ENCODE peak calls at places on chromosomes 6 and 20, in ten cellular contexts. One of them, this sample, is unnamed.

GRCh38 chr6:37039958-37040357 is 34.5 kb downstream of the FGD2 start:
- DNase-seq in AG08395: no peak
- DNase-seq in globus pallidus: no peak
- DNase-seq in ureter: no peak
- DNase-seq in islet precursor cell: no peak
- DNase-seq in hippocampal formation: no peak
- DNase-seq in activated CD8-positive, alpha-beta memory T cell treated with anti-CD3 and anti-CD28 coated beads, Interleukin-2, amount 50 U/mL, for 4 hours: no peak
- DNase-seq in endothelial cell: no peak
- DNase-seq in cerebellar cortex: no peak
- DNase-seq in posterior cingulate gyrus: peak; percentile 18
- DNase-seq in this sample: no peak

GRCh38 chr6:37502703-37503485 is 3.2 kb upstream of the CCDC167 start:
- DNase-seq in AG08395: no peak
- DNase-seq in globus pallidus: no peak
- DNase-seq in ureter: no peak
- DNase-seq in islet precursor cell: no peak
- DNase-seq in hippocampal formation: no peak
- DNase-seq in activated CD8-positive, alpha-beta memory T cell treated with anti-CD3 and anti-CD28 coated beads, Interleukin-2, amount 50 U/mL, for 4 hours: no peak
- DNase-seq in endothelial cell: no peak
- DNase-seq in cerebellar cortex: no peak
- DNase-seq in posterior cingulate gyrus: peak; percentile 1
- DNase-seq in this sample: no peak

GRCh38 chr20:48041078-48041780 is 255.9 kb upstream of the SULF2 start:
- DNase-seq in AG08395: no peak
- DNase-seq in globus pallidus: no peak
- DNase-seq in ureter: no peak
- DNase-seq in islet precursor cell: no peak
- DNase-seq in hippocampal formation: no peak
- DNase-seq in activated CD8-positive, alpha-beta memory T cell treated with anti-CD3 and anti-CD28 coated beads, Interleukin-2, amount 50 U/mL, for 4 hours: no peak
- DNase-seq in endothelial cell: no peak
- DNase-seq in cerebellar cortex: no peak
- DNase-seq in posterior cingulate gyrus: no peak
- DNase-seq in this sample: no peak

GRCh38 chr6:43396408-43397149 is 27.1 kb upstream of the ZNF318 start:
- DNase-seq in AG08395: no peak
- DNase-seq in globus pallidus: no peak
- DNase-seq in ureter: peak; percentile 53
- DNase-seq in islet precursor cell: peak; percentile 75
- DNase-seq in hippocampal formation: no peak
- DNase-seq in activated CD8-positive, alpha-beta memory T cell treated with anti-CD3 and anti-CD28 coated beads, Interleukin-2, amount 50 U/mL, for 4 hours: no peak
- DNase-seq in endothelial cell: no peak
- DNase-seq in cerebellar cortex: no peak
- DNase-seq in posterior cingulate gyrus: no peak
- DNase-seq in this sample: peak; percentile 57

GRCh38 chr20:36881888-36882287 is 6.0 kb downstream of the TLDC2 start:
- DNase-seq in AG08395: no peak
- DNase-seq in globus pallidus: no peak
- DNase-seq in ureter: no peak
- DNase-seq in islet precursor cell: peak; percentile 70
- DNase-seq in hippocampal formation: no peak
- DNase-seq in activated CD8-positive, alpha-beta memory T cell treated with anti-CD3 and anti-CD28 coated beads, Interleukin-2, amount 50 U/mL, for 4 hours: no peak
- DNase-seq in endothelial cell: no peak
- DNase-seq in cerebellar cortex: no peak
- DNase-seq in posterior cingulate gyrus: no peak
- DNase-seq in this sample: no peak

GRCh38 chr20:32792316-32792715 is 27.4 kb upstream of the MAPRE1 start:
- DNase-seq in AG08395: no peak
- DNase-seq in globus pallidus: peak; percentile 19
- DNase-seq in ureter: no peak
- DNase-seq in islet precursor cell: peak; percentile 94
- DNase-seq in hippocampal formation: no peak
- DNase-seq in activated CD8-positive, alpha-beta memory T cell treated with anti-CD3 and anti-CD28 coated beads, Interleukin-2, amount 50 U/mL, for 4 hours: peak; percentile 31
- DNase-seq in endothelial cell: no peak
- DNase-seq in cerebellar cortex: no peak
- DNase-seq in posterior cingulate gyrus: no peak
- DNase-seq in this sample: no peak

GRCh38 chr6:15342114-15342513 is 96.2 kb downstream of the JARID2 start:
- DNase-seq in AG08395: no peak
- DNase-seq in globus pallidus: no peak
- DNase-seq in ureter: no peak
- DNase-seq in islet precursor cell: no peak
- DNase-seq in hippocampal formation: no peak
- DNase-seq in activated CD8-positive, alpha-beta memory T cell treated with anti-CD3 and anti-CD28 coated beads, Interleukin-2, amount 50 U/mL, for 4 hours: no peak
- DNase-seq in endothelial cell: no peak
- DNase-seq in cerebellar cortex: no peak
- DNase-seq in posterior cingulate gyrus: no peak
- DNase-seq in this sample: no peak

GRCh38 chr6:106757267-106757666 is 127.9 kb downstream of the QRSL1 start:
- DNase-seq in AG08395: no peak
- DNase-seq in globus pallidus: no peak
- DNase-seq in ureter: no peak
- DNase-seq in islet precursor cell: no peak
- DNase-seq in hippocampal formation: no peak
- DNase-seq in activated CD8-positive, alpha-beta memory T cell treated with anti-CD3 and anti-CD28 coated beads, Interleukin-2, amount 50 U/mL, for 4 hours: no peak
- DNase-seq in endothelial cell: no peak
- DNase-seq in cerebellar cortex: no peak
- DNase-seq in posterior cingulate gyrus: no peak
- DNase-seq in this sample: no peak

GRCh38 chr20:41222703-41223102 is 85.4 kb downstream of the PLCG1 start:
- DNase-seq in AG08395: no peak
- DNase-seq in globus pallidus: no peak
- DNase-seq in ureter: no peak
- DNase-seq in islet precursor cell: no peak
- DNase-seq in hippocampal formation: peak; percentile 69
- DNase-seq in activated CD8-positive, alpha-beta memory T cell treated with anti-CD3 and anti-CD28 coated beads, Interleukin-2, amount 50 U/mL, for 4 hours: no peak
- DNase-seq in endothelial cell: no peak
- DNase-seq in cerebellar cortex: no peak
- DNase-seq in posterior cingulate gyrus: no peak
- DNase-seq in this sample: no peak

GRCh38 chr6:2665169-2666070 is 85.3 kb downstream of the MYLK4 start:
- DNase-seq in AG08395: no peak
- DNase-seq in globus pallidus: no peak
- DNase-seq in ureter: no peak
- DNase-seq in islet precursor cell: no peak
- DNase-seq in hippocampal formation: no peak
- DNase-seq in activated CD8-positive, alpha-beta memory T cell treated with anti-CD3 and anti-CD28 coated beads, Interleukin-2, amount 50 U/mL, for 4 hours: no peak
- DNase-seq in endothelial cell: no peak
- DNase-seq in cerebellar cortex: no peak
- DNase-seq in posterior cingulate gyrus: no peak
- DNase-seq in this sample: no peak

GRCh38 chr6:33313105-33313708 is 671 bp downstream of the TAPBP start:
- DNase-seq in AG08395: peak; percentile 27
- DNase-seq in globus pallidus: peak; percentile 42
- DNase-seq in ureter: no peak
- DNase-seq in islet precursor cell: peak; percentile 81
- DNase-seq in hippocampal formation: no peak
- DNase-seq in activated CD8-positive, alpha-beta memory T cell treated with anti-CD3 and anti-CD28 coated beads, Interleukin-2, amount 50 U/mL, for 4 hours: peak; percentile 64
- DNase-seq in endothelial cell: peak; percentile 45
- DNase-seq in cerebellar cortex: peak; percentile 32
- DNase-seq in posterior cingulate gyrus: peak; percentile 88
- DNase-seq in this sample: peak; percentile 80

GRCh38 chr6:137105375-137105774 is 60.6 kb upstream of the IL20RA start:
- DNase-seq in AG08395: no peak
- DNase-seq in globus pallidus: no peak
- DNase-seq in ureter: no peak
- DNase-seq in islet precursor cell: no peak
- DNase-seq in hippocampal formation: no peak
- DNase-seq in activated CD8-positive, alpha-beta memory T cell treated with anti-CD3 and anti-CD28 coated beads, Interleukin-2, amount 50 U/mL, for 4 hours: no peak
- DNase-seq in endothelial cell: no peak
- DNase-seq in cerebellar cortex: peak; percentile 2
- DNase-seq in posterior cingulate gyrus: no peak
- DNase-seq in this sample: peak; percentile 34

GRCh38 chr20:3088031-3088430 is 3.5 kb upstream of the AVP start:
- DNase-seq in AG08395: no peak
- DNase-seq in globus pallidus: no peak
- DNase-seq in ureter: no peak
- DNase-seq in islet precursor cell: no peak
- DNase-seq in hippocampal formation: no peak
- DNase-seq in activated CD8-positive, alpha-beta memory T cell treated with anti-CD3 and anti-CD28 coated beads, Interleukin-2, amount 50 U/mL, for 4 hours: no peak
- DNase-seq in endothelial cell: no peak
- DNase-seq in cerebellar cortex: no peak
- DNase-seq in posterior cingulate gyrus: no peak
- DNase-seq in this sample: no peak

GRCh38 chr6:48141975-48142374 is 31.0 kb upstream of the PTCHD4 start:
- DNase-seq in AG08395: no peak
- DNase-seq in globus pallidus: no peak
- DNase-seq in ureter: no peak
- DNase-seq in islet precursor cell: no peak
- DNase-seq in hippocampal formation: no peak
- DNase-seq in activated CD8-positive, alpha-beta memory T cell treated with anti-CD3 and anti-CD28 coated beads, Interleukin-2, amount 50 U/mL, for 4 hours: no peak
- DNase-seq in endothelial cell: no peak
- DNase-seq in cerebellar cortex: no peak
- DNase-seq in posterior cingulate gyrus: no peak
- DNase-seq in this sample: no peak

GRCh38 chr6:37308084-37308817 is 45.5 kb upstream of the RNF8 start:
- DNase-seq in AG08395: no peak
- DNase-seq in globus pallidus: no peak
- DNase-seq in ureter: no peak
- DNase-seq in islet precursor cell: no peak
- DNase-seq in hippocampal formation: no peak
- DNase-seq in activated CD8-positive, alpha-beta memory T cell treated with anti-CD3 and anti-CD28 coated beads, Interleukin-2, amount 50 U/mL, for 4 hours: no peak
- DNase-seq in endothelial cell: no peak
- DNase-seq in cerebellar cortex: no peak
- DNase-seq in posterior cingulate gyrus: no peak
- DNase-seq in this sample: no peak

GRCh38 chr6:19866900-19867627 is 29.9 kb downstream of the ID4 start:
- DNase-seq in AG08395: peak; percentile 62
- DNase-seq in globus pallidus: no peak
- DNase-seq in ureter: no peak
- DNase-seq in islet precursor cell: no peak
- DNase-seq in hippocampal formation: no peak
- DNase-seq in activated CD8-positive, alpha-beta memory T cell treated with anti-CD3 and anti-CD28 coated beads, Interleukin-2, amount 50 U/mL, for 4 hours: no peak
- DNase-seq in endothelial cell: no peak
- DNase-seq in cerebellar cortex: no peak
- DNase-seq in posterior cingulate gyrus: no peak
- DNase-seq in this sample: no peak

GRCh38 chr6:148175511-148176188 is 167.0 kb upstream of the SASH1 start:
- DNase-seq in AG08395: no peak
- DNase-seq in globus pallidus: no peak
- DNase-seq in ureter: no peak
- DNase-seq in islet precursor cell: no peak
- DNase-seq in hippocampal formation: no peak
- DNase-seq in activated CD8-positive, alpha-beta memory T cell treated with anti-CD3 and anti-CD28 coated beads, Interleukin-2, amount 50 U/mL, for 4 hours: no peak
- DNase-seq in endothelial cell: no peak
- DNase-seq in cerebellar cortex: no peak
- DNase-seq in posterior cingulate gyrus: no peak
- DNase-seq in this sample: no peak

GRCh38 chr6:75946146-75946831 is 126.2 kb downstream of the IMPG1 start:
- DNase-seq in AG08395: no peak
- DNase-seq in globus pallidus: no peak
- DNase-seq in ureter: no peak
- DNase-seq in islet precursor cell: peak; percentile 62
- DNase-seq in hippocampal formation: no peak
- DNase-seq in activated CD8-positive, alpha-beta memory T cell treated with anti-CD3 and anti-CD28 coated beads, Interleukin-2, amount 50 U/mL, for 4 hours: no peak
- DNase-seq in endothelial cell: no peak
- DNase-seq in cerebellar cortex: no peak
- DNase-seq in posterior cingulate gyrus: no peak
- DNase-seq in this sample: peak; percentile 82

GRCh38 chr6:99613705-99614429 is 7.2 kb downstream of the PRDM13 start:
- DNase-seq in AG08395: no peak
- DNase-seq in globus pallidus: no peak
- DNase-seq in ureter: no peak
- DNase-seq in islet precursor cell: peak; percentile 64
- DNase-seq in hippocampal formation: no peak
- DNase-seq in activated CD8-positive, alpha-beta memory T cell treated with anti-CD3 and anti-CD28 coated beads, Interleukin-2, amount 50 U/mL, for 4 hours: peak; percentile 41
- DNase-seq in endothelial cell: no peak
- DNase-seq in cerebellar cortex: no peak
- DNase-seq in posterior cingulate gyrus: no peak
- DNase-seq in this sample: peak; percentile 63

GRCh38 chr6:154732824-154733609 is at the start of gene SCAF8:
- DNase-seq in AG08395: peak; percentile 82
- DNase-seq in globus pallidus: peak; percentile 84
- DNase-seq in ureter: peak; percentile 80
- DNase-seq in islet precursor cell: peak; percentile 83
- DNase-seq in hippocampal formation: peak; percentile 88
- DNase-seq in activated CD8-positive, alpha-beta memory T cell treated with anti-CD3 and anti-CD28 coated beads, Interleukin-2, amount 50 U/mL, for 4 hours: peak; percentile 85
- DNase-seq in endothelial cell: peak; percentile 90
- DNase-seq in cerebellar cortex: peak; percentile 73
- DNase-seq in posterior cingulate gyrus: peak; percentile 93
- DNase-seq in this sample: peak; percentile 91

GRCh38 chr20:57243480-57244220 is 22.8 kb downstream of the BMP7 start:
- DNase-seq in AG08395: no peak
- DNase-seq in globus pallidus: no peak
- DNase-seq in ureter: no peak
- DNase-seq in islet precursor cell: no peak
- DNase-seq in hippocampal formation: no peak
- DNase-seq in activated CD8-positive, alpha-beta memory T cell treated with anti-CD3 and anti-CD28 coated beads, Interleukin-2, amount 50 U/mL, for 4 hours: no peak
- DNase-seq in endothelial cell: no peak
- DNase-seq in cerebellar cortex: no peak
- DNase-seq in posterior cingulate gyrus: peak; percentile 41
- DNase-seq in this sample: no peak

GRCh38 chr6:121879149-121879548 is 443.7 kb downstream of the GJA1 start:
- DNase-seq in AG08395: peak; percentile 33
- DNase-seq in globus pallidus: no peak
- DNase-seq in ureter: no peak
- DNase-seq in islet precursor cell: no peak
- DNase-seq in hippocampal formation: no peak
- DNase-seq in activated CD8-positive, alpha-beta memory T cell treated with anti-CD3 and anti-CD28 coated beads, Interleukin-2, amount 50 U/mL, for 4 hours: no peak
- DNase-seq in endothelial cell: no peak
- DNase-seq in cerebellar cortex: no peak
- DNase-seq in posterior cingulate gyrus: no peak
- DNase-seq in this sample: no peak

GRCh38 chr20:4949833-4950178 is 51.5 kb downstream of the SLC23A2 start:
- DNase-seq in AG08395: peak; percentile 53
- DNase-seq in globus pallidus: peak; percentile 67
- DNase-seq in ureter: peak; percentile 58
- DNase-seq in islet precursor cell: no peak
- DNase-seq in hippocampal formation: peak; percentile 70
- DNase-seq in activated CD8-positive, alpha-beta memory T cell treated with anti-CD3 and anti-CD28 coated beads, Interleukin-2, amount 50 U/mL, for 4 hours: no peak
- DNase-seq in endothelial cell: peak; percentile 16
- DNase-seq in cerebellar cortex: peak; percentile 82
- DNase-seq in posterior cingulate gyrus: no peak
- DNase-seq in this sample: peak; percentile 10

GRCh38 chr6:81384921-81385320 is 367.6 kb downstream of the TENT5A start:
- DNase-seq in AG08395: peak; percentile 19
- DNase-seq in globus pallidus: no peak
- DNase-seq in ureter: no peak
- DNase-seq in islet precursor cell: no peak
- DNase-seq in hippocampal formation: no peak
- DNase-seq in activated CD8-positive, alpha-beta memory T cell treated with anti-CD3 and anti-CD28 coated beads, Interleukin-2, amount 50 U/mL, for 4 hours: no peak
- DNase-seq in endothelial cell: no peak
- DNase-seq in cerebellar cortex: no peak
- DNase-seq in posterior cingulate gyrus: no peak
- DNase-seq in this sample: no peak

GRCh38 chr20:15257071-15257470 is 919.7 kb upstream of the FLRT3 start:
- DNase-seq in AG08395: no peak
- DNase-seq in globus pallidus: no peak
- DNase-seq in ureter: no peak
- DNase-seq in islet precursor cell: no peak
- DNase-seq in hippocampal formation: no peak
- DNase-seq in activated CD8-positive, alpha-beta memory T cell treated with anti-CD3 and anti-CD28 coated beads, Interleukin-2, amount 50 U/mL, for 4 hours: no peak
- DNase-seq in endothelial cell: no peak
- DNase-seq in cerebellar cortex: no peak
- DNase-seq in posterior cingulate gyrus: no peak
- DNase-seq in this sample: no peak

GRCh38 chr6:80771941-80772340 is 665.5 kb downstream of the BCKDHB start:
- DNase-seq in AG08395: peak; percentile 18
- DNase-seq in globus pallidus: no peak
- DNase-seq in ureter: no peak
- DNase-seq in islet precursor cell: peak; percentile 61
- DNase-seq in hippocampal formation: no peak
- DNase-seq in activated CD8-positive, alpha-beta memory T cell treated with anti-CD3 and anti-CD28 coated beads, Interleukin-2, amount 50 U/mL, for 4 hours: no peak
- DNase-seq in endothelial cell: peak; percentile 49
- DNase-seq in cerebellar cortex: no peak
- DNase-seq in posterior cingulate gyrus: no peak
- DNase-seq in this sample: peak; percentile 14

GRCh38 chr6:153028963-153029362 is 26.5 kb upstream of the MTRF1L start:
- DNase-seq in AG08395: no peak
- DNase-seq in globus pallidus: no peak
- DNase-seq in ureter: no peak
- DNase-seq in islet precursor cell: no peak
- DNase-seq in hippocampal formation: no peak
- DNase-seq in activated CD8-positive, alpha-beta memory T cell treated with anti-CD3 and anti-CD28 coated beads, Interleukin-2, amount 50 U/mL, for 4 hours: no peak
- DNase-seq in endothelial cell: no peak
- DNase-seq in cerebellar cortex: no peak
- DNase-seq in posterior cingulate gyrus: no peak
- DNase-seq in this sample: no peak

GRCh38 chr6:4280031-4280430 is 144.7 kb upstream of the ECI2 start:
- DNase-seq in AG08395: no peak
- DNase-seq in globus pallidus: no peak
- DNase-seq in ureter: no peak
- DNase-seq in islet precursor cell: no peak
- DNase-seq in hippocampal formation: no peak
- DNase-seq in activated CD8-positive, alpha-beta memory T cell treated with anti-CD3 and anti-CD28 coated beads, Interleukin-2, amount 50 U/mL, for 4 hours: no peak
- DNase-seq in endothelial cell: no peak
- DNase-seq in cerebellar cortex: no peak
- DNase-seq in posterior cingulate gyrus: no peak
- DNase-seq in this sample: no peak